ENCODE peak calls at places on chromosome 4, in six cellular contexts. Y, M, L, I, W and V are unnamed samples.

GRCh38 chr4:105550641-105551040 is 1.8 kb upstream of the ARHGEF38 start:
- DNase-seq in Y (no peak), I (no peak), W (no peak), M (no peak), L (no peak), V (no peak)

GRCh38 chr4:109163493-109163892 is 139.0 kb downstream of the COL25A1 start:
- DNase-seq in I (no peak), M (no peak), W (no peak), Y (no peak), L (no peak), V (no peak)

GRCh38 chr4:140368686-140369085 is 4.8 kb upstream of the SCOC start:
- DNase-seq in Y (no peak), I (no peak), M (no peak), L (no peak), W (no peak), V (no peak)

GRCh38 chr4:7392438-7393374 is 42.0 kb downstream of the PSAPL1 start:
- DNase-seq in I (no peak), W (no peak), M (no peak), L (no peak), Y (peak; percentile 83), V (peak; percentile 37)

GRCh38 chr4:80295841-80296240 is 29.4 kb downstream of the FGF5 start:
- DNase-seq in I (no peak), Y (no peak), W (no peak), L (no peak), M (no peak), V (peak; percentile 25)

GRCh38 chr4:110236324-110236723 is 37.9 kb upstream of the ELOVL6 start:
- DNase-seq in W (no peak), M (no peak), I (no peak), Y (no peak), L (no peak), V (no peak)

GRCh38 chr4:17385403-17385802 is 126.5 kb downstream of the QDPR start:
- DNase-seq in W (no peak), L (no peak), I (no peak), M (no peak), Y (peak; percentile 23), V (peak; percentile 63)

GRCh38 chr4:42018451-42018850 is 28.1 kb downstream of the SLC30A9 start:
- DNase-seq in M (no peak), I (no peak), W (no peak), Y (no peak), L (no peak), V (no peak)

GRCh38 chr4:15149842-15150592 is 147.7 kb downstream of the CPEB2 start:
- DNase-seq in W (peak; percentile 66), M (peak; percentile 15), Y (peak; percentile 89), I (peak; percentile 35), L (no peak), V (peak; percentile 79)